ENCODE peak calls at places on chromosome 21, in five cellular contexts. One of them, this sample, is unnamed.

GRCh38 chr21:39048064-39048463 is 135.2 kb downstream of the PSMG1 start:
- DNase-seq in H7: peak; percentile 86
- DNase-seq in foreskin fibroblast: no peak
- DNase-seq in GM06990: no peak
- DNase-seq in fibroblast of mammary gland: peak; percentile 15
- DNase-seq in this sample: peak; percentile 56

GRCh38 chr21:23950344-23950743 is 1656.9 kb downstream of the MRPL39 start:
- DNase-seq in H7: no peak
- DNase-seq in GM06990: no peak
- DNase-seq in fibroblast of mammary gland: no peak
- DNase-seq in foreskin fibroblast: no peak
- DNase-seq in this sample: no peak

GRCh38 chr21:39208624-39209333 is 25.5 kb upstream of the PSMG1 start:
- DNase-seq in H7: no peak
- DNase-seq in GM06990: no peak
- DNase-seq in foreskin fibroblast: no peak
- DNase-seq in fibroblast of mammary gland: no peak
- DNase-seq in this sample: peak; percentile 35

GRCh38 chr21:29343517-29343916 is 44.8 kb downstream of the BACH1 start:
- DNase-seq in fibroblast of mammary gland: peak; percentile 84
- DNase-seq in H7: no peak
- DNase-seq in GM06990: no peak
- DNase-seq in foreskin fibroblast: peak; percentile 39
- DNase-seq in this sample: peak; percentile 88

GRCh38 chr21:30340714-30341573 is 3.5 kb upstream of the KRTAP27-1 start:
- DNase-seq in foreskin fibroblast: no peak
- DNase-seq in GM06990: no peak
- DNase-seq in fibroblast of mammary gland: peak; percentile 47
- DNase-seq in H7: peak; percentile 22
- DNase-seq in this sample: peak; percentile 3

GRCh38 chr21:16608209-16608830 is 878.5 kb downstream of the USP25 start:
- DNase-seq in GM06990: no peak
- DNase-seq in H7: peak; percentile 50
- DNase-seq in foreskin fibroblast: no peak
- DNase-seq in fibroblast of mammary gland: peak; percentile 17
- DNase-seq in this sample: peak; percentile 6

GRCh38 chr21:29238052-29238966 is 60.4 kb upstream of the BACH1 start:
- DNase-seq in H7: no peak
- DNase-seq in foreskin fibroblast: peak; percentile 65
- DNase-seq in GM06990: no peak
- DNase-seq in fibroblast of mammary gland: peak; percentile 68
- DNase-seq in this sample: peak; percentile 54

GRCh38 chr21:33478858-33479678 is 706 bp downstream of the TMEM50B start:
- DNase-seq in fibroblast of mammary gland: peak; percentile 15
- DNase-seq in foreskin fibroblast: peak; percentile 29
- DNase-seq in H7: peak; percentile 79
- DNase-seq in GM06990: peak; percentile 46
- DNase-seq in this sample: peak; percentile 34

GRCh38 chr21:17491716-17492414 is 21.0 kb upstream of the CXADR start:
- DNase-seq in H7: no peak
- DNase-seq in fibroblast of mammary gland: peak; percentile 100
- DNase-seq in foreskin fibroblast: peak; percentile 96
- DNase-seq in GM06990: no peak
- DNase-seq in this sample: peak; percentile 96

GRCh38 chr21:14259669-14260458 is 43.9 kb downstream of the RBM11 start:
- DNase-seq in foreskin fibroblast: peak; percentile 3
- DNase-seq in H7: peak; percentile 32
- DNase-seq in fibroblast of mammary gland: peak; percentile 56
- DNase-seq in GM06990: no peak
- DNase-seq in this sample: peak; percentile 59

GRCh38 chr21:33684923-33685560 is 42.7 kb downstream of the ITSN1 start:
- DNase-seq in fibroblast of mammary gland: no peak
- DNase-seq in H7: no peak
- DNase-seq in foreskin fibroblast: no peak
- DNase-seq in GM06990: no peak
- DNase-seq in this sample: no peak

GRCh38 chr21:15221799-15222386 is 157.1 kb upstream of the NRIP1 start:
- DNase-seq in fibroblast of mammary gland: peak; percentile 99
- DNase-seq in H7: peak; percentile 68
- DNase-seq in GM06990: no peak
- DNase-seq in foreskin fibroblast: peak; percentile 22
- DNase-seq in this sample: peak; percentile 60

GRCh38 chr21:17250651-17251294 is 262.1 kb upstream of the CXADR start:
- DNase-seq in GM06990: no peak
- DNase-seq in H7: no peak
- DNase-seq in fibroblast of mammary gland: peak; percentile 52
- DNase-seq in foreskin fibroblast: no peak
- DNase-seq in this sample: no peak

GRCh38 chr21:15706686-15707085 is 23.1 kb upstream of the USP25 start:
- DNase-seq in foreskin fibroblast: peak; percentile 94
- DNase-seq in fibroblast of mammary gland: peak; percentile 99
- DNase-seq in H7: no peak
- DNase-seq in GM06990: no peak
- DNase-seq in this sample: peak; percentile 64

GRCh38 chr21:39580744-39581143 is 32.0 kb upstream of the B3GALT5 start:
- DNase-seq in foreskin fibroblast: no peak
- DNase-seq in fibroblast of mammary gland: no peak
- DNase-seq in H7: no peak
- DNase-seq in GM06990: no peak
- DNase-seq in this sample: no peak

GRCh38 chr21:15964181-15964855 is 234.5 kb downstream of the USP25 start:
- DNase-seq in GM06990: no peak
- DNase-seq in foreskin fibroblast: no peak
- DNase-seq in fibroblast of mammary gland: peak; percentile 6
- DNase-seq in H7: no peak
- DNase-seq in this sample: no peak

GRCh38 chr21:40053007-40053406 is 185.8 kb downstream of the PCP4 start:
- DNase-seq in foreskin fibroblast: no peak
- DNase-seq in H7: no peak
- DNase-seq in GM06990: no peak
- DNase-seq in fibroblast of mammary gland: no peak
- DNase-seq in this sample: no peak

GRCh38 chr21:19328954-19329353 is 925.4 kb upstream of the TMPRSS15 start:
- DNase-seq in H7: no peak
- DNase-seq in fibroblast of mammary gland: no peak
- DNase-seq in GM06990: no peak
- DNase-seq in foreskin fibroblast: no peak
- DNase-seq in this sample: no peak

GRCh38 chr21:17348357-17348756 is 164.5 kb upstream of the CXADR start:
- DNase-seq in GM06990: no peak
- DNase-seq in foreskin fibroblast: no peak
- DNase-seq in fibroblast of mammary gland: no peak
- DNase-seq in H7: no peak
- DNase-seq in this sample: no peak

GRCh38 chr21:33208534-33208933 is 21.2 kb upstream of the IFNAR2 start:
- DNase-seq in GM06990: no peak
- DNase-seq in foreskin fibroblast: no peak
- DNase-seq in fibroblast of mammary gland: peak; percentile 11
- DNase-seq in H7: no peak
- DNase-seq in this sample: no peak

GRCh38 chr21:33587792-33588484 is 546 bp downstream of the DONSON start:
- DNase-seq in GM06990: peak; percentile 63
- DNase-seq in foreskin fibroblast: no peak
- DNase-seq in H7: peak; percentile 75
- DNase-seq in fibroblast of mammary gland: peak; percentile 36
- DNase-seq in this sample: peak; percentile 47

GRCh38 chr21:39020751-39021474 is 162.3 kb downstream of the PSMG1 start:
- DNase-seq in H7: no peak
- DNase-seq in fibroblast of mammary gland: peak; percentile 63
- DNase-seq in foreskin fibroblast: peak; percentile 41
- DNase-seq in GM06990: no peak
- DNase-seq in this sample: peak; percentile 90

GRCh38 chr21:27359141-27359540 is 392.3 kb upstream of the ADAMTS5 start:
- DNase-seq in H7: no peak
- DNase-seq in fibroblast of mammary gland: peak; percentile 56
- DNase-seq in GM06990: no peak
- DNase-seq in foreskin fibroblast: peak; percentile 26
- DNase-seq in this sample: peak; percentile 92

GRCh38 chr21:29914326-29914725 is 25.5 kb downstream of the GRIK1 start:
- DNase-seq in H7: no peak
- DNase-seq in foreskin fibroblast: no peak
- DNase-seq in GM06990: no peak
- DNase-seq in fibroblast of mammary gland: no peak
- DNase-seq in this sample: no peak

GRCh38 chr21:28867401-28867800 is 125.3 kb downstream of the LTN1 start:
- DNase-seq in GM06990: no peak
- DNase-seq in H7: no peak
- DNase-seq in foreskin fibroblast: no peak
- DNase-seq in fibroblast of mammary gland: peak; percentile 56
- DNase-seq in this sample: no peak

DNA sequence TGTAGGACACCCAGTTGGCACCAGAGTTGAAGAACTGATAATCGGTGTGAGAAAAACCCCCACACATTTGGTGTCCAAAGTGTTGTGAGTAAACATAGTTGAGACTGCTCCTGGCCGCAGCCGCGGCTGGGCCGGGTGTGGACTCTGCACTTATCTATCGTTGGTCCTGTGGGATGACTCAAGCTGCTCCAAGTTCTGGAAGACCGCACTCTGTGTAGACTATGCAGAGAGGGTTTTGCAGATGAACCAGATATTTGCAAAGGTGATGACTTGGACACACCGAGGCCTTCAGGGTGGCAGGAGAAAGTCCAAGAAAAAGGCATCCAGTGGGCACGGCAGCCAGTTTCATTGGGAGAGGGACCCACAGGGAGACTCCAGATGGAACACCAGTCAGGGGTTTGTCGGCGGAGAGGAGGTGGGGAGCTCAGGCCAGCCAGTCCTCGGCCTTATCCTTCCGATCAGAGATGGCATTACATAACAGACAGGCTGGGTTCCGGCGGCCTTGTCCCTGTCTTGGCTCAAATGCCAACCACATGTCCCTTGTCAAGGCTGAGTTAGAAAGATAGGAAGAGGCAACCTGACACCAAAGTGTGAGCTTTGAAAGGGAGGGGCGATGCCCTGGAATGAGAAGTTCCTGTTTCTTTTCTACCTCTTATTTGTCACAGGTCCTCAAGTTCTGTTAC is 21.1 kb downstream of the C2CD2 start:
- DNase-seq in H7: no peak
- DNase-seq in fibroblast of mammary gland: peak; percentile 88
- DNase-seq in GM06990: no peak
- DNase-seq in foreskin fibroblast: no peak
- DNase-seq in this sample: peak; percentile 85
- H3K4me3 ChIP-seq in H7: no peak overlapping the region
- H3K4me3 ChIP-seq in fibroblast of mammary gland: no peak overlapping the region
- H3K4me3 ChIP-seq in GM06990: no peak overlapping the region
- H3K4me3 ChIP-seq in foreskin fibroblast: no peak overlapping the region
- H3K4me3 ChIP-seq in this sample: no peak overlapping the region

GRCh38 chr21:32182449-32182848 is 96.4 kb downstream of the MIS18A start:
- DNase-seq in GM06990: no peak
- DNase-seq in foreskin fibroblast: no peak
- DNase-seq in fibroblast of mammary gland: no peak
- DNase-seq in H7: no peak
- DNase-seq in this sample: no peak
- H3K4me3 ChIP-seq in GM06990: no peak overlapping the region
- H3K4me3 ChIP-seq in foreskin fibroblast: no peak overlapping the region
- H3K4me3 ChIP-seq in fibroblast of mammary gland: no peak overlapping the region
- H3K4me3 ChIP-seq in H7: no peak overlapping the region
- H3K4me3 ChIP-seq in this sample: no peak overlapping the region

GRCh38 chr21:37371041-37371397 is 4.4 kb downstream of the DYRK1A start:
- DNase-seq in GM06990: no peak
- DNase-seq in foreskin fibroblast: no peak
- DNase-seq in H7: no peak
- DNase-seq in fibroblast of mammary gland: no peak
- DNase-seq in this sample: no peak
- H3K4me3 ChIP-seq in GM06990: peak overlapping the region; percentile 96
- H3K4me3 ChIP-seq in foreskin fibroblast: no peak overlapping the region
- H3K4me3 ChIP-seq in H7: no peak overlapping the region
- H3K4me3 ChIP-seq in fibroblast of mammary gland: no peak overlapping the region
- H3K4me3 ChIP-seq in this sample: no peak overlapping the region

GRCh38 chr21:43921602-43921978 is 56.6 kb downstream of the AGPAT3 start:
- DNase-seq in H7: no peak
- DNase-seq in GM06990: peak; percentile 46
- DNase-seq in fibroblast of mammary gland: no peak
- DNase-seq in foreskin fibroblast: no peak
- DNase-seq in this sample: no peak
- H3K4me3 ChIP-seq in H7: no peak overlapping the region
- H3K4me3 ChIP-seq in GM06990: no peak overlapping the region
- H3K4me3 ChIP-seq in fibroblast of mammary gland: no peak overlapping the region
- H3K4me3 ChIP-seq in foreskin fibroblast: no peak overlapping the region
- H3K4me3 ChIP-seq in this sample: no peak overlapping the region

DNA sequence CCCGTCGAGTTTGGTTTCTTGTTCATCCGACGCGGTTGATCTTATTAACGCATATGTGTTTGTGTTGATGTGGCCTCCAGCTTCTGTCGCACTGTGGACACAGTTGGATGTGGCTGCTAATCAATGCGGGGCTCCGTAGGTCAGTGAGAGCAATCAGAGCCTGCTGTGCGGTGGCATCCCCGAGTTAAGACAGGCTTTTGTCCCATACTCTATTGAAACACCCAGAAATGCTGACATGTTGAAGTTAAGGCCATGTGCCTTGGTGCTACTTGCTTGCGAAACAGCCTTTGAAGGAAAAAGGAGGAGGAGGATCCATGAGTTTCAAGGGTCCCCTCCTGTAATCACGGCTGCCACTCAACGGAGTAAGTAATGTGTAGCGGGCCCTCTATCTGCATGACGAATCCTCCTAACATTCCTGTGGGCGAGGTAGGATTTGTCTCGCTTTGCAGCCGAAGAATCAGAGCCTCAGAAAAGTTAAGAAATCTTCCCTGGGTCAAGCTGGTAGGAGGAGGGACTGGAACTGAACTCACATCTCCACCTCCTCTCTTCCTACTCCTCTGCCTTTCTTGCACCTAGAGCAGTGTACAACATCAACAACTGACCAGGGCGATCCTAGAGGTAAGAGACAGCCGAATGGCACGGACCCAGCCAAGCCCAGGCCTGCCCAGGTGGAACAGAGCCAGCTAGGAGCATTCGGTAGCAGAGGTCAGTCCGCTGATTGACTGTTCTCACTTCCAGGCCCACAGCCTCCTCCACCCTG is 19.5 kb downstream of the PDE9A start:
- DNase-seq in H7: peak; percentile 46
- DNase-seq in fibroblast of mammary gland: peak; percentile 77
- DNase-seq in foreskin fibroblast: no peak
- DNase-seq in GM06990: no peak
- DNase-seq in this sample: peak; percentile 96
- H3K4me3 ChIP-seq in H7: no peak overlapping the region
- H3K4me3 ChIP-seq in fibroblast of mammary gland: no peak overlapping the region
- H3K4me3 ChIP-seq in foreskin fibroblast: no peak overlapping the region
- H3K4me3 ChIP-seq in GM06990: no peak overlapping the region
- H3K4me3 ChIP-seq in this sample: no peak overlapping the region

DNA sequence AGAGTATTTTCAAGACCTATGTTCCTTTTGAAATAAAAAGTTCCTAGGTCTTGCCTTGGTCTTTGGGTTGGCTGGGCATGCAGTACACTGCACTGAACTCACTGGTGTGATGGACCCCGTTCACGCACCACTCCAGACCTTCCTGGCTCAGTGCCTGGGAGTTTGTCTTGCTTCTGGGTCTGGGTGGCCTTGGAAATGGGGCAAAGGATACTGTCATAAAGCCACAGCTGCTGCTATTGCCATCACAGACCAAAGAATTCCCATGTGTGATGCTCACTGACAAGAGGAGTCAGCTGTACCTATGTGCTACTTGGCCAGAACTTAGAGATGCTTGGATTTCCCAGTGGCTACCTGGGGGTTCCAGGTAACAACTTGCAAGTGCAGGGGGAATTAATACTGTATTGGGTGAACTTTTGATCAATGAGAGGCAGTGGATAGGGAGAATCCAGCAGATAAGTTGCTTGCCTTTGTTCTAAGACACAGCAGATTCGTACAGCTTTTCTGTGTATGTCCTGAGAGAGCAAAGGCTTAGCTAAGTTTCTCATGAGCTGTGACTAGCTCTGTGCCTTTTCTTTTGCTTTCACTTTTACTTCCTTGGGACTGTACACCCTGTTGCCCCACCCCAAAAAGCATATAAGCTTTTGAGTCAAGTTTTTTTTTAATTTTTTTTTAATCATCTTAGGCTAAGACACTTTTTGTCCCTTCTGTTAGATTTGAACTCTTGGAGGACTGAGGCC is 115.3 kb downstream of the RUNX1 start:
- DNase-seq in fibroblast of mammary gland: no peak
- DNase-seq in foreskin fibroblast: no peak
- DNase-seq in H7: no peak
- DNase-seq in GM06990: no peak
- DNase-seq in this sample: no peak
- H3K4me3 ChIP-seq in fibroblast of mammary gland: no peak overlapping the region
- H3K4me3 ChIP-seq in foreskin fibroblast: no peak overlapping the region
- H3K4me3 ChIP-seq in H7: no peak overlapping the region
- H3K4me3 ChIP-seq in GM06990: no peak overlapping the region
- H3K4me3 ChIP-seq in this sample: no peak overlapping the region